ENCODE peak calls at places on chromosomes 5 and 9, in four cellular contexts. V, I, X and Z are unnamed samples.

GRCh38 chr5:33275921-33276705 is 164.7 kb upstream of the TARS1 start:
- DNase-seq in V (no peak), I (no peak), X (no peak), Z (no peak)

GRCh38 chr5:31561936-31562335 is 29.8 kb downstream of the C5orf22 start:
- DNase-seq in V (no peak), I (no peak), X (no peak), Z (no peak)

GRCh38 chr5:146137967-146138403 is 32.6 kb upstream of the PLAC8L1 start:
- DNase-seq in V (no peak), I (no peak), X (no peak), Z (no peak)

GRCh38 chr5:40622463-40623252 is 57.1 kb upstream of the PTGER4 start:
- DNase-seq in V (no peak), I (no peak), X (no peak), Z (no peak)

GRCh38 chr9:123400926-123401503 is 45.0 kb downstream of the CRB2 start:
- DNase-seq in V (no peak), I (no peak), X (no peak), Z (no peak)

GRCh38 chr5:28328691-28329090 is 1290.3 kb upstream of the CDH9 start:
- DNase-seq in V (no peak), I (no peak), X (no peak), Z (no peak)

GRCh38 chr9:133149130-133150015 is 14.3 kb downstream of the GBGT1 start:
- DNase-seq in V (peak; percentile 92), I (peak; percentile 95), X (peak; percentile 95), Z (peak; percentile 94)

GRCh38 chr9:120474579-120475243 is 105.3 kb downstream of the CDK5RAP2 start:
- DNase-seq in V (no peak), I (no peak), X (no peak), Z (no peak)

GRCh38 chr9:77663754-77664153 is 15.6 kb upstream of the GNA14 start:
- DNase-seq in V (no peak), I (no peak), X (no peak), Z (peak; percentile 36)

GRCh38 chr5:172117977-172118701 is 69.9 kb downstream of the STK10 start:
- DNase-seq in V (no peak), I (peak; percentile 40), X (no peak), Z (peak; percentile 58)

GRCh38 chr5:114305402-114306207 is 56.3 kb upstream of the KCNN2 start:
- DNase-seq in V (peak; percentile 18), I (no peak), X (peak; percentile 46), Z (no peak)

GRCh38 chr5:159345336-159345735 is 15.0 kb upstream of the IL12B start:
- DNase-seq in V (no peak), I (no peak), X (peak; percentile 90), Z (no peak)

GRCh38 chr9:117214416-117214815 is 200.4 kb downstream of the ASTN2 start:
- DNase-seq in V (no peak), I (no peak), X (no peak), Z (no peak)

GRCh38 chr9:69731348-69731747 is 28.5 kb downstream of the PTAR1 start:
- DNase-seq in V (no peak), I (no peak), X (no peak), Z (no peak)

GRCh38 chr5:159316519-159317383 is 13.5 kb downstream of the IL12B start:
- DNase-seq in V (peak; percentile 67), I (no peak), X (peak; percentile 61), Z (peak; percentile 31)

GRCh38 chr9:4662108-4662988 is at the start of gene PLPP6:
- DNase-seq in V (peak; percentile 75), I (peak; percentile 94), X (peak; percentile 76), Z (peak; percentile 92)

GRCh38 chr9:4662989-4663792 is 1.1 kb downstream of the PLPP6 start:
- DNase-seq in V (no peak), I (no peak), X (no peak), Z (no peak)

GRCh38 chr9:4665357-4665756 is 923 bp downstream of the SPATA6L start:
- DNase-seq in V (no peak), I (no peak), X (no peak), Z (no peak)

GRCh38 chr9:4666042-4666699 is at the start of gene SPATA6L:
- DNase-seq in V (no peak), I (peak; percentile 86), X (no peak), Z (peak; percentile 84)

GRCh38 chr9:4663956-4664355 is 1.9 kb downstream of the PLPP6 start:
- DNase-seq in V (no peak), I (no peak), X (no peak), Z (no peak)
- H3K4me3 ChIP-seq in V (peak overlapping the region; percentile 77), I (peak overlapping the region; percentile 98), X (no peak overlapping the region), Z (no peak overlapping the region)

DNA sequence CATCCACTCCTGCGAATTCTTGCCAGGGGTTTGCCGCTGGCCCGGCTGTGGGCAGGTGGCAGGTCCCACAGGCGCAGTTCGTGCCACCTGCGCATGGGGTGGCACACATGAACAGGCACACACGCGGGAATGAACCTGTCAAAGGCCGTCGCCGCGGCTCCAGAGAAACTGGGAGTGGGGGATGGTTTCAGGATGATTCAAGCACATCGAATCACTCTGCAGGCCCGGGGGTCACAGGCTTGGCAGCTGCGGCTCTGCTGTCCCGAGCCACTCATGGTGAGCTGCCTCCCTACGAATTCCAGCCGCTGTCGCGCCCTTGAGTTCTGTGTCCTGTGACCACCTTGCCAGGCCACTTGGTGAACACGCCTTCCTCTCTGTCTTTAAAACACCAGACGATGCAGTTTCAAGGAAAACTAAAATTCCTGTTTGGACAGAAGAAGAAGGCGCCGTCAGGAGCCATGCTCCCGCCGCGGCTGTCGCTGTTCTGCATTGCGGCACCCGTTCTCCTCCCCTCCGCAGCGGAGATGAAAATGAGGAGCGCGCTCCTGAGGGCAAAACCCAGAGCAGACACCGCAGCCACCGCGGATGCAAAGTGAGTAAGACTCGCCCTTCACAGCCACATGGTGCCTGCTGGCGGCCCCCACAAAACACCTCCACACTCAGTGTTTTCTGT is 15.4 kb upstream of the EXOC3 start:
- DNase-seq in V (no peak), I (no peak), X (no peak), Z (no peak)
- H3K27ac ChIP-seq in V (no peak overlapping the region), I (no peak overlapping the region), X (no peak overlapping the region), Z (no peak overlapping the region)

DNA sequence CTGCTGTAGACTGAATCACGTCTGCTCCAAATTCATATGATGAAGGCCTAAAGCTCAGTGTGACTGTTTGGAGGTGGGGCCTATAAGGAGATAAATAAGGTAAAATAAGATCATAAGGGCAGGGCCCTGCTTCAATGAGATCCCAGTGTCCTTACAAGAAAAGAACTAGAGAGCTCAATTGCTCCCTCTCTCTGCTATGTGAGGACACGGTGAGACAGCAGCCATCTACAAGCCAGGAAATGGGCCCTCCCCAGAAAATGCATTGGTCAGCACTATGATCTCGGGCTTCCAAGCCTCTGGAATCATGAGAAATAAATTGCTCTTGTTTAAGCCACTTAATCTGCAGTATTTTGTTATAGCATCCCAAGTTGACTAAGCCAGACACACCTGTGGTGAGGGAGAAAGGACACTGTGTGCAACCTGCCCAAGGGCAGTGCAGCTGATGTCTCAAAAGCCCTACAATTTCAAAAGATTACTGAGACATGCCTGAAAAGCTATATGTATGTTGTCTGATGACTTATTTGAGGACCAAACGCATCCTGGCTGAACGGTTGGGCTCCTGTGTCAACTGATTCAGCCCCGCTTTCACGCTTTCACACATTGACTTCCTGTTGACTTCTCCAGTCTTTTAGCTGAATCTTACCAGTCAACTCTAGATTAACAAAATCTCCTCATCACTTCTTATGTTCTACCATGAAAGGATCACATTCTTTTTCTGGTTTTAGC is 13.2 kb downstream of the GZMK start:
- DNase-seq in V (peak; percentile 22), I (no peak), X (no peak), Z (no peak)
- H3K4me1 ChIP-seq in V (no peaks in the 10 kb centered on the region), I (no peaks in the 10 kb centered on the region), X (no peaks in the 10 kb centered on the region), Z (no peaks in the 10 kb centered on the region)

GRCh38 chr9:92947268-92948031 is at the start of gene FGD3:
- DNase-seq in V (no peak), I (no peak), X (no peak), Z (no peak)
- H3K4me3 ChIP-seq in V (no peak within 1 kb of the TSS), I (peak within 1 kb of the TSS; percentile 61), X (peak within 1 kb of the TSS; percentile 41), Z (peak within 1 kb of the TSS; percentile 66)

GRCh38 chr5:30376848-30377247 is 816.6 kb upstream of the CDH6 start:
- DNase-seq in V (no peak), I (no peak), X (no peak), Z (no peak)
- H3K27ac ChIP-seq in V (no peak overlapping the region), I (no peak overlapping the region), X (no peak overlapping the region), Z (no peak overlapping the region)

GRCh38 chr9:592733-593132 is 248.8 kb upstream of the DMRT1 start:
- DNase-seq in V (no peak), I (no peak), X (no peak), Z (no peak)

GRCh38 chr9:593809-594208 is 247.7 kb upstream of the DMRT1 start:
- DNase-seq in V (no peak), I (no peak), X (no peak), Z (no peak)

GRCh38 chr9:591292-591691 is 250.2 kb upstream of the DMRT1 start:
- DNase-seq in V (no peak), I (no peak), X (no peak), Z (peak; percentile 74)

GRCh38 chr9:589723-590122 is 251.8 kb upstream of the DMRT1 start:
- DNase-seq in V (peak; percentile 23), I (no peak), X (no peak), Z (no peak)

GRCh38 chr9:592225-592624 is 249.3 kb upstream of the DMRT1 start:
- DNase-seq in V (no peak), I (no peak), X (no peak), Z (no peak)
- H3K4me1 ChIP-seq in V (peaks cover 20% of the 10 kb centered on the region), I (peaks cover 35% of the 10 kb centered on the region), X (no peaks in the 10 kb centered on the region), Z (peaks cover 36% of the 10 kb centered on the region)

GRCh38 chr9:129761293-129761900 is 8.6 kb upstream of the PTGES start:
- DNase-seq in V (no peak), I (peak; percentile 66), X (no peak), Z (peak; percentile 76)

GRCh38 chr9:129759329-129759728 is 6.5 kb upstream of the PTGES start:
- DNase-seq in V (no peak), I (no peak), X (no peak), Z (no peak)

GRCh38 chr9:129763235-129763917 is 10.5 kb upstream of the PTGES start:
- DNase-seq in V (no peak), I (peak; percentile 70), X (no peak), Z (no peak)

GRCh38 chr9:129759804-129760502 is 7.1 kb upstream of the PTGES start:
- DNase-seq in V (no peak), I (no peak), X (no peak), Z (no peak)

GRCh38 chr9:129761901-129762359 is 9.1 kb upstream of the PTGES start:
- DNase-seq in V (no peak), I (peak; percentile 69), X (no peak), Z (no peak)
- H3K4me3 ChIP-seq in V (no peak overlapping the region), I (no peak overlapping the region), X (no peak overlapping the region), Z (no peak overlapping the region)

DNA sequence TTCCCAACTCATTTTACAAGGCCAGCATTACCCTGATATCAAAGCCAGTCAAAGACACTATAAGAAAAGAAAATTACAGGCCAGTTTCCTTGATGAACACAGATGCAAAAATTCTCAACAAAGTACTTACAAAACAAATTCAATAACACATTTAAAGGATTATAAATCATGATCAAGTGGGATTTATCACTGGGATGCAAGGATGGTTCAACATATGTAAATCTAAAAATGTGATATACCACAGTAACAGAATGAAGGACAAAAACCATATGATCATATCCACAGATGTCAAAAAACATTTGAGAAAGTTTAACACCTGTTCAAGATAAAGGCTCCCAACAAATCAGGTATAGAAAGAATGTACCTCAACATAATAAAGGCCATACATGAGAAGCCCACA is 130.6 kb downstream of the NDUFS4 start:
- DNase-seq in V (no peak), I (no peak), X (no peak), Z (no peak)
- H3K27ac ChIP-seq in V (no peak overlapping the region), I (no peak overlapping the region), X (no peak overlapping the region), Z (no peak overlapping the region)

GRCh38 chr5:73633060-73633459 is 7.1 kb downstream of the ARHGEF28 start:
- DNase-seq in V (no peak), I (no peak), X (no peak), Z (no peak)
- H3K4me1 ChIP-seq in V (no peaks in the 10 kb centered on the region), I (no peaks in the 10 kb centered on the region), X (no peaks in the 10 kb centered on the region), Z (no peaks in the 10 kb centered on the region)